ENCODE peak calls at places on chromosomes 6 and 20, in seven cellular contexts. J, W, Y, S, I, P and E are unnamed samples.

GRCh38 chr6:157314705-157315321 is 8.5 kb downstream of the TMEM242 start:
- DNase-seq in J (peak; percentile 60), W (peak; percentile 76), Y (no peak), S (no peak), I (peak; percentile 40), P (peak; percentile 35), E (no peak)

GRCh38 chr20:4684837-4685413 is 36.8 kb upstream of the PRND start:
- DNase-seq in J (peak; percentile 33), W (peak; percentile 63), Y (no peak), S (peak; percentile 25), I (no peak), P (no peak), E (no peak)

GRCh38 chr6:131960371-131961133 is 9.4 kb upstream of the CCN2 start:
- DNase-seq in J (no peak), W (no peak), Y (no peak), S (no peak), I (no peak), P (no peak), E (no peak)

GRCh38 chr6:167993169-167993568 is 4.3 kb upstream of the KIF25 start:
- DNase-seq in J (no peak), W (no peak), Y (no peak), S (no peak), I (no peak), P (no peak), E (no peak)

GRCh38 chr6:44704240-44705150 is 317.0 kb downstream of the CDC5L start:
- DNase-seq in J (no peak), W (no peak), Y (no peak), S (no peak), I (no peak), P (no peak), E (no peak)

GRCh38 chr6:165568326-165568725 is 94.7 kb downstream of the PDE10A start:
- DNase-seq in J (no peak), W (no peak), Y (no peak), S (no peak), I (no peak), P (no peak), E (no peak)

GRCh38 chr6:142275146-142276006 is 26.4 kb upstream of the ADGRG6 start:
- DNase-seq in J (no peak), W (no peak), Y (no peak), S (no peak), I (no peak), P (no peak), E (no peak)

GRCh38 chr6:134029495-134030455 is 22.6 kb downstream of the SLC2A12 start:
- DNase-seq in J (peak; percentile 78), W (no peak), Y (no peak), S (no peak), I (no peak), P (peak; percentile 10), E (no peak)

GRCh38 chr6:150560004-150560883 is 39.4 kb upstream of the PLEKHG1 start:
- DNase-seq in J (no peak), W (no peak), Y (no peak), S (no peak), I (no peak), P (peak; percentile 66), E (no peak)

GRCh38 chr6:38487423-38487822 is 152.3 kb downstream of the BTBD9 start:
- DNase-seq in J (no peak), W (no peak), Y (no peak), S (no peak), I (no peak), P (no peak), E (no peak)

GRCh38 chr6:73525546-73526330 is 4.9 kb upstream of the EEF1A1 start:
- DNase-seq in J (no peak), W (no peak), Y (no peak), S (no peak), I (no peak), P (no peak), E (no peak)

GRCh38 chr20:2297352-2297717 is 1.5 kb downstream of the TGM3 start:
- DNase-seq in J (no peak), W (no peak), Y (no peak), S (no peak), I (no peak), P (no peak), E (no peak)
- TF ChIP-seq EP300 in J (no peak), W (no peak), Y (no peak), S (no peak), I (no peak), P (no peak), E (no peak)

DNA sequence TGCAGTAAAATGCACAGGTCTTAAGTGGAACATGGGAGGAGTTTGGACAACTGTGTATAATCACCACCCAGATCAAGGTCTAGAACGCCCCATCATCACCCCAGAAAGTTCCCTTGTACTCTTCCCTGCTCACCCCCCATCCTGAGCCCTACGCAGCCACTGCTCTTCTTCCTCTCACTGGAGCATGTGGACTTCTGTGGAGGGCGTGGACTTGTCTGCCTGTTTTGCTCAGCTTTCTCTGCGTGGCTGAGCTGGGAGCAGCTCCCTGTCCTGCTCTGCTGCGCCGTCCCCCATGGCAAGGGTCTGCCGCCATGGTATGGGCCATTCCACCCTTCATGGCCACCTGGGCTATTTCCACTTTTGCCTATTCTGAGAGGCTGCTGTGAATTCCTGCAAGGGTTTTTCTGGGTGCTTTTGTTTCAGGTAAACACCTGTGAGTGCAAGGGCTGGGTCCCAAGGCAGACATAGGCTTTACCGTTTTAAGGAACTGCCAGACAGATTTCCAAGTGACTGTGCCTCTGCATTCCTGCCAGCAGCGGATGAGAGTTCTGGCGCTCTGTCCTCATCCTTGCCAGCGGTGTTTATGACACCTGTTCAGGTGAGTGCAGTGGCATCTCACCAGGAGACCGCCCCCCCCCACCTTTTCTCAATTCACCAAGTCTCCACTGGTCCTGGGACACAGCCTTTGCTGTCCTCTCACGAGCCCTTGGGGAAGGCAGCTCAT is 19.7 kb downstream of the PCK1 start:
- DNase-seq in J (no peak), W (no peak), Y (no peak), S (no peak), I (no peak), P (no peak), E (no peak)
- H3K4me3 ChIP-seq in J (no peak overlapping the region), W (no peak overlapping the region), Y (no peak overlapping the region), S (no peak overlapping the region), I (no peak overlapping the region), P (no peak overlapping the region), E (no peak overlapping the region)

DNA sequence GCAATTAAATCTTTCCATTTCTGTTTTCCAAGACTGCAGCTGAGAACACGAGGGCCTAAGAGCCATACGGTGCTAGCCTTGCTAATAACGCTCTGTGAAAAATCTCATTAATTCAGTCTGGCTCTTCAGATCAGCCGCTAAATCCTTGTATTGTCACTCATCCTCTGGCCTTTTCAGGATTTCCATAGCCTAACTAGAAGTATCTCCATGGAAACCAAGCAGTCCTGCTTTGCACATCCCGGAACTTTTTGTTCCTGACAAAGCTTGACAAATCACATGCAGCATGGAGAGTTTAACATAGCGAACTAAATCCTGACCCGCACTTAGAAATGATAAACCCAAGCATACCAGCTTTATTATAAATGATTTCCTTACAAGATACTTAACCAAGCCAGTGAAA is 383.7 kb downstream of the CD83 start:
- DNase-seq in J (no peak), W (no peak), Y (no peak), S (no peak), I (no peak), P (no peak), E (no peak)
- TF ChIP-seq EP300 in J (no peak), W (no peak), Y (peak; percentile 45), S (no peak), I (no peak), P (no peak), E (no peak)

DNA sequence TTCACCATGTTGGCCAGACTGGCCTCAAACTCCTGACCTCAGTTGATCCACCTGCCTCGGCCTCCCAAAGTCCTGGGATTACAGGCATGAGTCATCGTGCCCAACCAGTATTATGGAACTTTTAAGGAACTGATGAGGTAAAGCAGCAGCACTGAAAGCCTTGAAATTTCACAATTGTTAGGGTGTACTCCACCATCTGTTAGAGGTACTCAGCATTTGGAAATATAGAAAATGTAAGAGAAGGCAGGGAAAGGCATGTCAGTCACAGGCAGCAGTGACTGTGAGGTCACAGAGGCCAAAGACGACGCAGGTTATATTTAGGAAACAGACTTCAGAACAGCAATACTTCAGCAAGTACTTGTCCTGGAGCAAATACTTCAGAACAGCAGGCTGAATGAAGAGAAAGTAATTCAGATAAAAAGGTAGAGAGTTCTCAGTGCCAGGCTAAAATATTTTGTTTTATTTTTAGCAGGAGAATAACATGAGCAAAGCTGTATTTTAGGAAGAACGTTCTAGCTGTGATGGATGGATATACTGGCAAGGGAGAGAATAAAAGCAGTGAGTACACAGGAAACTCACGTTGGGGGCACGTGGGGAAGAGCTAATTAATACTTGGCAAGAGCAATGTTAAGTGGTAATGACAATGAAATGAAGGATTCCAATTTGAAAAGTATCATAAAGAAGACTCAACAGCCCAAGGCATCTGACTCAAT is 67.2 kb downstream of the DTNBP1 start:
- DNase-seq in J (no peak), W (no peak), Y (no peak), S (no peak), I (no peak), P (no peak), E (no peak)
- H3K4me3 ChIP-seq in J (no peak overlapping the region), W (no peak overlapping the region), Y (no peak overlapping the region), S (no peak overlapping the region), I (no peak overlapping the region), P (no peak overlapping the region), E (no peak overlapping the region)